ENCODE peak calls at places on chromosome 15, in four cellular contexts. S, U, Y and O are unnamed samples.

GRCh38 chr15:101193781-101194180 is 58.1 kb downstream of the CHSY1 start:
- DNase-seq in S (no peak), U (no peak), Y (no peak), O (no peak)

GRCh38 chr15:88704791-88705768 is 66.3 kb downstream of the ISG20 start:
- DNase-seq in S (no peak), U (no peak), Y (peak), O (peak)

GRCh38 chr15:93135459-93135858 is 46.4 kb upstream of the RGMA start:
- DNase-seq in S (no peak), U (no peak), Y (no peak), O (no peak)

GRCh38 chr15:92091155-92091734 is 237.7 kb downstream of the SLCO3A1 start:
- DNase-seq in S (peak), U (no peak), Y (peak), O (peak)

GRCh38 chr15:68816795-68817303 is 3.8 kb downstream of the ANP32A start:
- DNase-seq in S (peak), U (no peak), Y (peak), O (no peak)

GRCh38 chr15:90059208-90059985 is 42.9 kb downstream of the IDH2 start:
- DNase-seq in S (peak), U (peak), Y (peak), O (peak)

GRCh38 chr15:78996876-78997275 is 52.0 kb upstream of the CTSH start:
- DNase-seq in S (peak), U (no peak), Y (no peak), O (no peak)

GRCh38 chr15:33963831-33964664 is 4.2 kb upstream of the CHRM5 start:
- DNase-seq in S (peak), U (no peak), Y (no peak), O (no peak)

GRCh38 chr15:64144192-64144564 is 7.4 kb upstream of the SNX22 start:
- DNase-seq in S (no peak), U (no peak), Y (no peak), O (no peak)

GRCh38 chr15:98231696-98232440 is 271.4 kb downstream of the ARRDC4 start:
- DNase-seq in S (no peak), U (no peak), Y (no peak), O (no peak)

GRCh38 chr15:98734472-98735284 is 86.3 kb downstream of the IGF1R start:
- DNase-seq in S (peak), U (no peak), Y (no peak), O (no peak)

GRCh38 chr15:49521802-49522201 is 98.8 kb downstream of the FGF7 start:
- DNase-seq in S (peak), U (no peak), Y (no peak), O (no peak)

GRCh38 chr15:68022061-68022460 is 32.1 kb upstream of the PIAS1 start:
- DNase-seq in S (no peak), U (no peak), Y (no peak), O (no peak)

GRCh38 chr15:100291106-100291505 is 50.7 kb downstream of the ADAMTS17 start:
- DNase-seq in S (no peak), U (no peak), Y (no peak), O (no peak)

GRCh38 chr15:63157066-63157890 is at the start of gene RPS27L:
- DNase-seq in S (peak), U (peak), Y (peak), O (peak)

GRCh38 chr15:100060276-100060926 is 281.4 kb downstream of the ADAMTS17 start:
- DNase-seq in S (no peak), U (no peak), Y (no peak), O (no peak)

GRCh38 chr15:73954188-73955145 is 28.2 kb downstream of the LOXL1 start:
- DNase-seq in S (no peak), U (no peak), Y (no peak), O (no peak)
- TF ChIP-seq USF2 in S (no peak), U (no peak), Y (no peak), O (peak)

GRCh38 chr15:80978685-80979084 is 10.9 kb downstream of the MESD start:
- DNase-seq in S (no peak), U (no peak), Y (no peak), O (no peak)
- TF ChIP-seq CREB1 in S (no peak), U (no peak), Y (no peak), O (no peak)

DNA sequence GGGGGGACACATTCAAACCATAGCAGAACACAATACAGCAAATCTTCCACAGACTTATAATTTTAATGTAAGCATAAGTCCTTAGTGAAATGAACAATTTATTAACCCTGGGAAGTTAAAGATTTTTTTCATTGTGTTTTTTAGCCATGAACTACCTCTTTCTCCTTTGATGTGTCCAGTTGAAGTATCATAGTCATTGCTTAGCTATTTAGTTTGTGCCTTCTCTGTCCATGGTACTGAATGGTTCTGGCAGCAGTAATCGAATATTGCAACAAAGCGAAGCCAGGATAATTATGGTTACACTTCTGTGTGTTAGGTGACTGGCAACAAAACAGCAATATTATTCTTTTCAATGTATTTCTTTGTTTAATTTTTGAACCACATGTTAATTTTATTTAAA is 403.0 kb upstream of the ONECUT1 start:
- DNase-seq in S (peak), U (no peak), Y (no peak), O (no peak)
- TF ChIP-seq USF2 in S (no peak), U (no peak), Y (no peak), O (no peak)

DNA sequence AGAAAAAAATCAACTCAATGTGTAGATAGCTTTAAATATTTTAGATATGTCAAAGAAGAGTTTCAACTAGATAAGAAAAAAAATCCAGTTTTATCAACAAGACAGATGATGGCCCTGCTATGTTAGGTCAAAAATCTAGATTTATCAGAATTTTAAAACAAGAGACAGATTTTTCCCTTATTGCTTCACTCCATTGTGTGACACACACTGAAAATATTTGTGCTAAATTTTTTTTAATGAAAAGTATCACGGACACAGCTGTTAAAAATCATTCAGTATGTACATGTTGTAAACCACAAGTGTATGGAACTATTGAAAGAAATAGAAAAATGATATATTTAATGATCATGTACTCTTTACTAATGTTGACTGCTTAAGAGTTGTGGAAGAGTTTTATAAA is 43.6 kb downstream of the FOXB1 start:
- DNase-seq in S (no peak), U (no peak), Y (no peak), O (no peak)
- TF ChIP-seq CREB1 in S (no peak), U (no peak), Y (no peak), O (no peak)

DNA sequence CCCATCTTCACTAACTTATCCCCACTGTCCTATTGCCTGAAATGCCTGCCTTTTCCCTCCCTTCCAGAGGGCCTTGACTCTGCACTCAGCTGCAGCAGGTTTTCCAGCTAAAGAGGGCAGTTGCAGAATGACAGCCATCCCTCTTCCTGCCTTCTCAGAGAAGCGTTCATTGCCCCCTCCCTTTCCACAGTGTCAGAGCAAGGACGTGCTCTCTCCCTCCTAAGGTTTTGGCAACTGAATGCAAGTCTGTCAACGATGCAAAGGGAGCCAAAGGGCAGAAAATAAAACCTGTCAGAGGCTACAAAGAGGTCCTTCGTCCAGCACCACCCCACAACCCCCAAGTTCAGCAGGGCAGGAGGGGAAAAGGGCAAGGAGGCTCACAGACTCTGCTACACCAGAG is 230.1 kb upstream of the THBS1 start:
- DNase-seq in S (no peak), U (no peak), Y (no peak), O (no peak)
- TF ChIP-seq USF2 in S (no peak), U (no peak), Y (no peak), O (no peak)

GRCh38 chr15:74385442-74386132 is 18.1 kb upstream of the CYP11A1 start:
- DNase-seq in S (no peak), U (no peak), Y (no peak), O (no peak)

GRCh38 chr15:74383286-74383685 is 15.8 kb upstream of the CYP11A1 start:
- DNase-seq in S (no peak), U (no peak), Y (no peak), O (no peak)

GRCh38 chr15:74386496-74387140 is 19.2 kb upstream of the CYP11A1 start:
- DNase-seq in S (no peak), U (no peak), Y (no peak), O (no peak)

GRCh38 chr15:74383695-74384565 is 16.5 kb upstream of the CYP11A1 start:
- DNase-seq in S (no peak), U (peak), Y (no peak), O (no peak)

DNA sequence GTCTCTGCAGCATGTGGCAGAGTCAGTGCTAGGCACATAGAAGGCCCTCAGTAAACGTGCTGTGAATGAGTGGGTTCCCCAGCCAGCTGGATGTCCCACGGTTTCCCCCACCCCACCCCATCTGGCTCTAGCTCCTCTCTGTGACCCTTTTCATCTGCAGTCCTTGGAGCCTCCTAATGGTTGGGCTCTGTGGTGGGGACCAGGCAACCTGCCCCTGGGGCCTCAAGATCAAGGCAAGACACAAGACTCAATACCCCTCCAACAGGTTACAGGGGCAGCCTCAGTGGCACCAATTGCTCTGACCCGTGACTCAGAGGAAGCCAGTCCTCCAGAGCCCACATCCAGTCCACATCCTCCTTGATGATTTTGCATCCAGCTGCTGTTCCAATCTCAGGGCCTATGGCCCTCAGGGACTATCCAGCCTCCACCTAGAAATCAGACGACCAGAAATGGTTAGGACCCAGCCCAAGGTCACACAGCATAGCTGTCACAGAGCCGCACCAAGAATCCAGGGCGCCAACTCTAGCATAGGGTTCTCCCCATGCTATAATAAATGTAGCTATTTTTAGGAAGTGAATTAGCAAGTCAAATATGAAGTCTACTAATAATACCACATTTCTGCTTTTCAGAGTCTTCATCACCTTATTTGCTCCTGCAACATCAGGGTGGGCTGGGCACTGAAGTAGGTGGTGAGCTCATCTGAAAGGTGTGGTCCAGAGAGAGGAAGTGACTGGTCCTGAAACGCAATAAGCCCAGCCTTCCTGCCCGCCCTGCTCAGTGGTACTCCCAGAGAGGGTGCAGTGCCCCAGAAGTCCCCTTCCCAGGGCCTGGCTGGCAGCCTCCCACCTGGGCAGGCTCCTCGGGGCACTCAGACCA is 17.4 kb upstream of the CYP11A1 start:
- DNase-seq in S (no peak), U (peak), Y (no peak), O (no peak)
- TF ChIP-seq CREB1 in S (no peak), U (no peak), Y (no peak), O (no peak)

GRCh38 chr15:41558400-41559238 is at the start of gene TYRO3:
- DNase-seq in S (no peak), U (no peak), Y (peak), O (peak)
- TF ChIP-seq USF2 in S (no peak), U (no peak), Y (no peak), O (no peak)